ENCODE peak calls at places on chromosome 6, in four cellular contexts. W is fibroblast of pulmonary artery, Q is spleen, D is fibroblast of mammary gland. K is an unnamed sample.

GRCh38 chr6:7124631-7125030 is 16.9 kb downstream of the RREB1 start:
- DNase-seq in W (no peak), Q (no peak), D (peak), K (no peak)

GRCh38 chr6:76837564-76837963 is 625.7 kb downstream of the HTR1B start:
- DNase-seq in W (no peak), Q (no peak), D (no peak), K (no peak)

GRCh38 chr6:104212977-104213696 is 646.6 kb downstream of the HACE1 start:
- DNase-seq in W (no peak), Q (no peak), D (no peak), K (no peak)

GRCh38 chr6:130382872-130383490 is 17.2 kb downstream of the TMEM200A start:
- DNase-seq in W (no peak), Q (no peak), D (no peak), K (no peak)

GRCh38 chr6:43286995-43287716 is 10.9 kb upstream of the SLC22A7 start:
- DNase-seq in W (no peak), Q (peak), D (no peak), K (no peak)

GRCh38 chr6:143223895-143224294 is 163.2 kb downstream of the AIG1 start:
- DNase-seq in W (peak), Q (no peak), D (peak), K (no peak)

GRCh38 chr6:43478008-43478372 is 620 bp downstream of the TJAP1 start:
- DNase-seq in W (no peak), Q (no peak), D (no peak), K (no peak)

GRCh38 chr6:14235653-14236356 is 118.2 kb downstream of the CD83 start:
- DNase-seq in W (no peak), Q (no peak), D (no peak), K (no peak)

GRCh38 chr6:158312672-158313397 is 570 bp downstream of the TULP4 start:
- DNase-seq in W (no peak), Q (no peak), D (no peak), K (no peak)

GRCh38 chr6:15036690-15037245 is 209.1 kb upstream of the JARID2 start:
- DNase-seq in W (no peak), Q (no peak), D (no peak), K (no peak)

GRCh38 chr6:170553686-170554085 is 483 bp upstream of the TBP start:
- DNase-seq in W (peak), Q (no peak), D (peak), K (no peak)

GRCh38 chr6:78844899-78845298 is 22.5 kb upstream of the IRAK1BP1 start:
- DNase-seq in W (no peak), Q (no peak), D (no peak), K (no peak)

GRCh38 chr6:38722727-38723334 is 7.7 kb downstream of the DNAH8 start:
- DNase-seq in W (no peak), Q (no peak), D (no peak), K (no peak)

GRCh38 chr6:153989989-153990388 is 49.1 kb upstream of the OPRM1 start:
- DNase-seq in W (no peak), Q (no peak), D (no peak), K (no peak)

GRCh38 chr6:95280690-95281273 is 296.6 kb upstream of the MANEA start:
- DNase-seq in W (peak), Q (no peak), D (peak), K (peak)

GRCh38 chr6:101830501-101831031 is 437.1 kb downstream of the GRIK2 start:
- DNase-seq in W (peak), Q (no peak), D (peak), K (peak)

GRCh38 chr6:121560476-121560875 is 125.0 kb downstream of the GJA1 start:
- DNase-seq in W (no peak), Q (no peak), D (no peak), K (no peak)

GRCh38 chr6:14925627-14926026 is 320.2 kb upstream of the JARID2 start:
- DNase-seq in W (peak), Q (no peak), D (peak), K (no peak)

GRCh38 chr6:122715725-122716124 is 63.8 kb upstream of the FABP7 start:
- DNase-seq in W (no peak), Q (no peak), D (peak), K (peak)

GRCh38 chr6:73695619-73696421 is at the start of gene CD109:
- DNase-seq in W (peak), Q (no peak), D (peak), K (peak)

GRCh38 chr6:5003604-5004372 is at the start of gene RPP40:
- DNase-seq in W (peak), Q (peak), D (peak), K (peak)

DNA sequence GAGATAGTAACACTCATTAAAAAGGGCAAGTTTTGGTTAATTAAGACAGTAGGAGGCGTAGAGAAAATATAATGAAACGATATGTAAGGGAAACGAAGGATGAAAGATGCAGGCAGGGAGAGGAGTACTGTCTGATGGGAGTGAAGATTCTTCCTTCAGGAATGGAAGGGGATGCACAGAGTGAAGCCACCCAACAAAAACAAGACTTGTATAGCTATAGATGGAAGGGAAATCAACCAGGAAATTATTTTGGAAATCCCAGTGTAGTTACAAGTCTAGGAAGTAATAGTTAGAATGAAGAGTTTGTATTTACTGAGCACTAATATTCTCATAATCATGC is 19.7 kb upstream of the HLA-DRB1 start:
- DNase-seq in W (no peak), Q (no peak), D (no peak), K (peak)
- H3K4me3 ChIP-seq in W (no peak), Q (no peak), D (no peak), K (no peak)

GRCh38 chr6:17157617-17158016 is 55.8 kb downstream of the STMND1 start:
- DNase-seq in W (no peak), Q (no peak), D (no peak), K (no peak)
- H3K4me3 ChIP-seq in W (no peak), Q (no peak), D (no peak), K (no peak)

DNA sequence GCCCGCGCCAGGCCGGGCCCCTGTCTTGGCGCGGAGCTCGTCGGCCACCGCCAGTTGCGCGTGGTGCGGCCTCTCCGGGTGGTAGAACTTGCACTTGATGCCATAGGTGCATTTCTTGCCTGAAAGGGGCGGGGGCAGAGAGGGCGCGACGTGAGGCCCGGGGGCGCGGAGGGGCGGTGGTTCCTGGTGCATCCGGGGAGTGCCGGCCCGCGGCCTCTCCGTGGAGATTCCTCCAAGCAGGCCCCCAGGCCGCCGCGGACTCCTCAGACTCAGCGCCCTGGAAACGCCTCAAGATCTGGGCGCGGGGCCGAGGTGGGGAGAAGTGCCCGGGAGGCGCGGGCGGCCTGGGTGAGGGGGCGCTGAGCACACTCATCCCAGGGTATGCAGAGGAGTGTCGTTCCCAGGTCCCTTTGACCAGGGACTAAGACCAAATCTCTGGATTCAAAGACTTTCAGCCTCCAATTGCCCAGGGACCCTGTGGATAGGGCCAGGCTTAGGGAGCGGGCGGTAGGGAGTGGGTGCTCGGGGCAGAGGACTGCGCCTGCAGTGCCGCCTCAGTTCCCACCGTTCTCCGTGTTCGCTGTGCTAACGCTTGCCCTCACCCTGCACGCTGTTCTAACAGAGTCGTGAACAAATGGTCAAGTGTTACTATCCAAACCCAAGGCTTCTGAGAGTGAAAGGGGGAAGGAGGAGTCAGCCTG is 33.3 kb downstream of the ZC3H12D start:
- DNase-seq in W (no peak), Q (peak), D (no peak), K (no peak)
- H3K4me3 ChIP-seq in W (no peak), Q (peak), D (no peak), K (no peak)

GRCh38 chr6:111090766-111091165 is 3.5 kb downstream of the SLC16A10 start:
- DNase-seq in W (no peak), Q (no peak), D (no peak), K (no peak)

GRCh38 chr6:111088668-111089003 is 1.3 kb downstream of the SLC16A10 start:
- DNase-seq in W (no peak), Q (no peak), D (no peak), K (no peak)

GRCh38 chr6:111087871-111088667 is 766 bp downstream of the SLC16A10 start:
- DNase-seq in W (no peak), Q (no peak), D (no peak), K (no peak)

GRCh38 chr6:111087106-111087835 is at the start of gene SLC16A10:
- DNase-seq in W (peak), Q (peak), D (no peak), K (peak)

GRCh38 chr6:111086685-111087084 is 618 bp upstream of the SLC16A10 start:
- DNase-seq in W (no peak), Q (no peak), D (no peak), K (peak)
- H3K4me3 ChIP-seq in W (peak), Q (peak), D (peak), K (peak)

DNA sequence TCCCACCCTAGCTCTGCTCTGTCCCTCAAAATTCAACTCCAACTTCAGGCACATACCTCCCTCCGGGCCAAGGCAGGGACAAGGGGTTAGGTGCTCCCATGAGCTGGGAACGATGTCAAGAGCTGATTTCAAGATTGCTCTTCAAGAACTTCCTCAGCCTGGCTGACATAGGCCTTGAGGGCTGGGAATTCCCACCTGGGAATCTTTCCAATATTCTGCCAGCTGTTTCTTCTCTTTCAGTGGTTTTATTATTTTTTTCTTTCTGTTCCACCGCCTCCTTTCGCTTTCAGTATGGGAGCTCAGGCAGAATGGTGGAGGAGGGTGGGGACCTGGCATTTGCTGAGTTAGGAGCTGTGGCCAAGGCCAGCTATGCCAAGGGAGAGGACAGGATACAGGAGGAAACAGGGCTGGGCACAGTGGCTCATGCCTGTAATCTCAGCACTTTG is 33.7 kb downstream of the SRSF3 start:
- DNase-seq in W (peak), Q (peak), D (peak), K (peak)
- H3K4me3 ChIP-seq in W (no peak), Q (no peak), D (no peak), K (no peak)

GRCh38 chr6:27601668-27602254 is 128.9 kb upstream of the ZNF184 start:
- DNase-seq in W (no peak), Q (no peak), D (peak), K (no peak)

GRCh38 chr6:27599859-27600532 is 127.1 kb upstream of the ZNF184 start:
- DNase-seq in W (no peak), Q (no peak), D (no peak), K (no peak)

GRCh38 chr6:27605401-27606342 is 132.8 kb upstream of the ZNF184 start:
- DNase-seq in W (peak), Q (no peak), D (peak), K (peak)

GRCh38 chr6:27608916-27609883 is 136.3 kb upstream of the ZNF184 start:
- DNase-seq in W (peak), Q (no peak), D (peak), K (peak)

GRCh38 chr6:27604986-27605385 is 132.1 kb upstream of the ZNF184 start:
- DNase-seq in W (no peak), Q (no peak), D (peak), K (peak)
- H3K4me3 ChIP-seq in W (peak), Q (peak), D (peak), K (peak)

GRCh38 chr6:159815410-159815809 is 15.3 kb downstream of the PNLDC1 start:
- DNase-seq in W (no peak), Q (no peak), D (no peak), K (no peak)

GRCh38 chr6:159809149-159809548 is 9.1 kb downstream of the PNLDC1 start:
- DNase-seq in W (no peak), Q (no peak), D (no peak), K (no peak)

GRCh38 chr6:159808647-159809046 is 8.6 kb downstream of the PNLDC1 start:
- DNase-seq in W (no peak), Q (no peak), D (no peak), K (no peak)

GRCh38 chr6:159817951-159818739 is 18.1 kb downstream of the PNLDC1 start:
- DNase-seq in W (no peak), Q (no peak), D (no peak), K (no peak)

GRCh38 chr6:159813781-159814180 is 13.7 kb downstream of the PNLDC1 start:
- DNase-seq in W (no peak), Q (no peak), D (no peak), K (no peak)
- H3K4me3 ChIP-seq in W (no peak), Q (no peak), D (no peak), K (no peak)

GRCh38 chr6:34240329-34241248 is 3.9 kb downstream of the HMGA1 start:
- DNase-seq in W (no peak), Q (peak), D (no peak), K (no peak)
- H3K4me3 ChIP-seq in W (no peak), Q (no peak), D (peak), K (no peak)

DNA sequence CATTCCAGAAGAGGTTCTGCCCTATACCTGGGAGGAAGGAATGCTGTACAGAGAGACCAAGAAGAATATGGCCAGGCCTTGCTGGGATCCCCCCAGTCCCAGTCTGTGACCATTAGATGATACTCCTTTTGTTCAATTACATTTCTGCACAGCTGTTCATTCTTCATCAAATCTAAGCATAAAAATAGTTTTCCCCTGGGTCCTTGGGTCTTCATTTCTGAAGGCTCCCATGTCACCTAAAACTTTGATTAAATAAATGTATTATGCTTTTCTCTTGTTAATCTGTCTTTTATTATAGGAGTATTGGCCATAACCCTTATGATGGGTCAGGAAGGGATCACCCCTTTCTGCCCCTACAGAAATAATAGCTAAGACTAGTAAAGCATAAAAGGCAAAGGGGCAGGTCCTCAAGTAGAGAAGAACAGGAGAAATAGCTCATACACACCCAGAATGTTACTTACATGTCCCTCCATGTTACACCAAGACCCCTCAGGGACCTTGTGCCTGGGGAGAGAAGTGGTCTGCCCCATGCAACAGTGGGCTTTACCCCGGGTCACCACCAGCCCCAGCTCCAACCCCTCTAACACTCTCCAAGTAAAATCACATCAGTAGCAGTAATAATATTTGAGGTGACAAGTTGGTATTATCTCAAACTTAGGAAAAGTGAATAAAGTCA is 2.1 kb upstream of the LTA start:
- DNase-seq in W (no peak), Q (peak), D (no peak), K (no peak)
- H3K4me3 ChIP-seq in W (no peak), Q (peak), D (no peak), K (no peak)